ENCODE peak calls at places on chromosomes 13 and 19, in ten cellular contexts. Z is fibroblast of the aortic adventitia, R is GM06990, B is aorta, C is IMR-90, H is lower leg skin, G is upper lobe of right lung, K is foreskin fibroblast, L is lung, Y is keratinocyte. N is an unnamed sample.

GRCh38 chr13:59478908-59479307 is 684.8 kb downstream of the DIAPH3 start:
- DNase-seq in B (no peak), H (no peak), Z (no peak), Y (no peak), C (no peak), R (no peak), G (no peak), L (no peak), K (no peak), N (no peak)

GRCh38 chr19:47069795-47070194 is 21.4 kb upstream of the TMEM160 start:
- DNase-seq in C (no peak), K (no peak), L (no peak), Y (no peak), R (no peak), B (no peak), H (no peak), Z (no peak), G (no peak), N (no peak)

GRCh38 chr13:99749627-99750026 is 221.9 kb downstream of the ZIC5 start:
- DNase-seq in R (no peak), K (no peak), C (no peak), G (no peak), L (no peak), Y (no peak), B (no peak), Z (no peak), H (no peak), N (no peak)

GRCh38 chr19:48634424-48635262 is 2.5 kb downstream of the DBP start:
- DNase-seq in L (peak), G (peak), Z (peak), C (peak), H (peak), B (peak), K (peak), R (peak), Y (peak), N (peak)

GRCh38 chr19:53057904-53058579 is 13.5 kb downstream of the ERVV-2 start:
- DNase-seq in H (no peak), B (no peak), K (peak), C (no peak), R (no peak), Y (no peak), Z (no peak), L (no peak), G (no peak), N (no peak)

GRCh38 chr13:107834268-107834667 is 381.1 kb downstream of the LIG4 start:
- DNase-seq in Y (no peak), K (no peak), C (peak), R (no peak), L (no peak), G (no peak), B (no peak), Z (peak), H (no peak), N (no peak)

GRCh38 chr13:36841411-36841810 is 22.4 kb downstream of the RFXAP start:
- DNase-seq in R (no peak), Y (no peak), H (no peak), B (no peak), K (peak), Z (peak), G (no peak), C (no peak), L (no peak), N (no peak)

GRCh38 chr13:39607876-39608275 is 4.9 kb upstream of the LHFPL6 start:
- DNase-seq in Z (no peak), L (no peak), Y (no peak), H (no peak), G (no peak), C (no peak), B (no peak), R (no peak), K (no peak), N (no peak)

GRCh38 chr19:18292460-18292809 is 11.0 kb upstream of the JUND start:
- DNase-seq in L (no peak), H (peak), R (no peak), Y (no peak), C (no peak), B (no peak), Z (no peak), G (no peak), K (no peak), N (no peak)

GRCh38 chr19:18290250-18291018 is 9.0 kb upstream of the JUND start:
- DNase-seq in G (no peak), B (peak), Y (no peak), C (peak), L (no peak), Z (peak), R (peak), H (no peak), K (no peak), N (no peak)

GRCh38 chr19:18289471-18290066 is 8.1 kb upstream of the JUND start:
- DNase-seq in B (no peak), R (no peak), H (no peak), Z (no peak), C (no peak), L (no peak), Y (no peak), K (no peak), G (no peak), N (no peak)

GRCh38 chr19:18291590-18292459 is 10.4 kb upstream of the JUND start:
- DNase-seq in K (peak), Z (peak), L (peak), G (peak), C (peak), B (peak), H (peak), Y (no peak), R (peak), N (peak)

GRCh38 chr19:18291019-18291524 is 9.7 kb upstream of the JUND start:
- DNase-seq in C (no peak), G (no peak), R (no peak), B (no peak), K (no peak), L (no peak), Z (peak), Y (no peak), H (no peak), N (no peak)
- H3K4me3 ChIP-seq in C (peak), G (peak), R (peak), B (no peak), K (peak), L (no peak), Z (peak), Y (no peak), H (no peak), N (peak)

GRCh38 chr19:10662384-10663251 is 8.5 kb downstream of the ILF3 start:
- DNase-seq in Y (no peak), G (no peak), H (no peak), L (no peak), R (no peak), Z (peak), K (no peak), C (peak), B (no peak), N (no peak)
- H3K4me3 ChIP-seq in Y (no peak), G (no peak), H (no peak), L (no peak), R (no peak), Z (peak), K (no peak), C (no peak), B (no peak), N (no peak)

GRCh38 chr13:29994911-29995601 is 144.6 kb upstream of the UBL3 start:
- DNase-seq in C (no peak), B (no peak), Z (no peak), R (no peak), K (peak), Y (no peak), H (peak), L (no peak), G (no peak), N (no peak)
- H3K4me3 ChIP-seq in C (no peak), B (no peak), Z (no peak), R (no peak), K (no peak), Y (no peak), H (no peak), L (no peak), G (no peak), N (no peak)

GRCh38 chr19:14381689-14382474 is 638 bp downstream of the ADGRE5 start:
- DNase-seq in G (no peak), C (peak), R (peak), Z (peak), H (no peak), K (peak), B (peak), Y (no peak), L (peak), N (no peak)

GRCh38 chr19:14378890-14379289 is 2.4 kb upstream of the ADGRE5 start:
- DNase-seq in Z (no peak), R (no peak), C (no peak), G (no peak), L (no peak), Y (no peak), B (no peak), K (no peak), H (no peak), N (no peak)

GRCh38 chr19:14383898-14384669 is 2.8 kb downstream of the ADGRE5 start:
- DNase-seq in K (peak), Z (peak), R (peak), H (no peak), Y (no peak), G (no peak), C (peak), L (peak), B (peak), N (no peak)

GRCh38 chr19:14385492-14385891 is 4.2 kb downstream of the ADGRE5 start:
- DNase-seq in L (no peak), C (no peak), R (peak), Y (no peak), G (no peak), K (no peak), H (no peak), Z (no peak), B (no peak), N (no peak)

GRCh38 chr19:14383556-14383897 is 2.3 kb downstream of the ADGRE5 start:
- DNase-seq in K (peak), H (no peak), B (no peak), R (no peak), Z (peak), G (no peak), Y (no peak), L (no peak), C (peak), N (no peak)
- H3K4me3 ChIP-seq in K (peak), H (no peak), B (peak), R (peak), Z (peak), G (peak), Y (no peak), L (peak), C (no peak), N (no peak)

DNA sequence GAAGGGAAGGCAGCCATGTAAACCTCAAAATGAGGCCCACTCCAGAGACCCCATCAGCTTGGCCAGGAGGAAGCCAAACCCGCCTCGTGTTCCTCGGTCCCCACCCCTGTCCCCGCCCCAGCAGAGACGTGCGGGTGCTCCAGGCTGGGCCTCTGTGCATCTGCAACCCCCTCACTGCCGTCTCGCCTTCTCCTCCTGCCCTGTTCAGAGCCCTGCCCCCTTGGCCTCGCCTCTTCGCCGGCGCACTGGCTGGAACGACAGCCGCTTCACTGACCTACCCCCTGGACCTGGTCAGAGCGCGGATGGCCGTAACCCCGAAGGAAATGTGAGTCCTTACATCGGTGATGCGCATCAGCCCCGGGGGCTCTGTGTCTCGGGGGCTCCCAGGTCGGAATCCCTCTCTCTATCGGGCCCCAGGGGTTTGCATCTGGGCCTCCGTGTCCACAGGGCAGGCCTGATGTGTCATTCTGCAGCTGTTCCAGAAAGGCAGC is 32.2 kb downstream of the TMEM161A start:
- DNase-seq in B (no peak), H (no peak), Z (no peak), R (no peak), Y (no peak), C (no peak), K (peak), G (no peak), L (no peak), N (no peak)
- H3K4me3 ChIP-seq in B (no peak), H (no peak), Z (no peak), R (no peak), Y (no peak), C (no peak), K (peak), G (peak), L (no peak), N (no peak)